ENCODE peak calls at places on chromosomes 6 and 20, in seven cellular contexts. O is PC-9; D is kidney tubule cell; E is HCEC 1CT; A is activated CD4-positive, alpha-beta T cell treated with anti-CD3 and anti-CD28 coated beads, Interleukin-2, amount 10 ng/mL, durations not matched to agents 24 days and 14 days; G is right lobe of liver; U is NCI-H2029 treated with DMSO at 0.1 percent for 48 hours. M is an unnamed sample.

GRCh38 chr6:108942556-108943492 is 94.6 kb downstream of the ARMC2 start:
- DNase-seq in O (no peak), D (no peak), E (no peak), A (peak), G (no peak), U (no peak), M (no peak)

GRCh38 chr20:35023624-35024023 is 68.0 kb downstream of the MYH7B start:
- DNase-seq in O (no peak), D (no peak), E (no peak), A (no peak), G (no peak), U (no peak), M (no peak)

GRCh38 chr20:58239216-58239615 is 10.8 kb upstream of the ANKRD60 start:
- DNase-seq in O (no peak), D (no peak), E (no peak), A (no peak), G (no peak), U (no peak), M (no peak)

GRCh38 chr6:2939315-2940009 is 31.9 kb downstream of the SERPINB6 start:
- DNase-seq in O (no peak), D (no peak), E (no peak), A (no peak), G (no peak), U (no peak), M (no peak)

GRCh38 chr6:99359800-99360199 is 10.3 kb upstream of the FAXC start:
- DNase-seq in O (no peak), D (no peak), E (no peak), A (no peak), G (no peak), U (no peak), M (no peak)

GRCh38 chr20:16387661-16388060 is 185.6 kb downstream of the KIF16B start:
- DNase-seq in O (no peak), D (no peak), E (no peak), A (no peak), G (no peak), U (no peak), M (no peak)

GRCh38 chr20:37404461-37404881 is 58.5 kb downstream of the SRC start:
- DNase-seq in O (no peak), D (no peak), E (no peak), A (no peak), G (no peak), U (no peak), M (no peak)

GRCh38 chr6:17405944-17406245 is 12.5 kb downstream of the CAP2 start:
- DNase-seq in O (no peak), D (no peak), E (no peak), A (no peak), G (no peak), U (no peak), M (no peak)

GRCh38 chr20:24617080-24617432 is 147.6 kb downstream of the SYNDIG1 start:
- DNase-seq in O (no peak), D (no peak), E (no peak), A (no peak), G (no peak), U (no peak), M (no peak)

GRCh38 chr6:12595161-12595792 is 121.3 kb upstream of the PHACTR1 start:
- DNase-seq in O (peak), D (peak), E (peak), A (peak), G (no peak), U (no peak), M (no peak)

GRCh38 chr6:62775427-62776022 is 435.7 kb upstream of the FKBP1C start:
- DNase-seq in O (no peak), D (peak), E (peak), A (no peak), G (no peak), U (no peak), M (no peak)

GRCh38 chr6:24274441-24275083 is 83.3 kb downstream of the DCDC2 start:
- DNase-seq in O (no peak), D (no peak), E (peak), A (no peak), G (no peak), U (peak), M (no peak)

M was measured in epithelial cell of prostate.